ENCODE peak calls at places on chromosome 21, in six cellular contexts. B is Right ventricle myocardium superior, K is NCI-H2081, V is fibroblast of villous mesenchyme, G is AG04450, C is Kasumi-1. L is an unnamed sample.

GRCh38 chr21:16551101-16551695 is 821.4 kb downstream of the USP25 start:
- DNase-seq in G (no peak), K (no peak), C (no peak), V (no peak), B (no peak), L (no peak)

GRCh38 chr21:16279658-16280581 is 550.1 kb downstream of the USP25 start:
- DNase-seq in C (no peak), G (peak; percentile 3), K (no peak), V (peak; percentile 58), B (peak; percentile 55), L (no peak)

GRCh38 chr21:45388011-45388521 is 16.9 kb upstream of the COL18A1 start:
- DNase-seq in V (no peak), K (no peak), B (peak; percentile 44), G (no peak), C (no peak), L (no peak)

GRCh38 chr21:38263493-38263892 is 6.7 kb downstream of the KCNJ15 start:
- DNase-seq in K (no peak), V (no peak), C (no peak), B (no peak), G (no peak), L (no peak)

GRCh38 chr21:26157842-26158241 is 12.7 kb downstream of the APP start:
- DNase-seq in V (no peak), G (no peak), C (no peak), B (no peak), K (no peak), L (no peak)

GRCh38 chr21:35674895-35675470 is 385.3 kb downstream of the SETD4 start:
- DNase-seq in K (no peak), C (no peak), G (no peak), V (peak; percentile 11), B (no peak), L (no peak)

GRCh38 chr21:46498335-46499050 is 39.8 kb downstream of the DIP2A start:
- DNase-seq in G (no peak), B (no peak), V (no peak), C (no peak), K (no peak), L (peak; percentile 82)

GRCh38 chr21:45418301-45419071 is 13.5 kb downstream of the COL18A1 start:
- DNase-seq in B (peak; percentile 36), C (no peak), V (no peak), K (no peak), G (no peak), L (no peak)

GRCh38 chr21:29121759-29122158 is 8.7 kb upstream of the MAP3K7CL start:
- DNase-seq in K (no peak), C (no peak), G (no peak), V (no peak), B (no peak), L (no peak)

GRCh38 chr21:36699546-36700294 is 805 bp downstream of the SIM2 start:
- DNase-seq in C (no peak), B (no peak), V (no peak), K (no peak), G (no peak), L (no peak)

GRCh38 chr21:8991968-8992621 is 1529.3 kb upstream of the TPTE start:
- DNase-seq in K (no peak), C (no peak), B (no peak), G (no peak), V (peak; percentile 79), L (no peak)

GRCh38 chr21:41973861-41974751 is 20.3 kb upstream of the C2CD2 start:
- DNase-seq in K (no peak), B (peak; percentile 66), V (peak; percentile 15), G (no peak), C (no peak), L (no peak)

GRCh38 chr21:44415073-44416025 is 40.0 kb upstream of the LRRC3 start:
- DNase-seq in K (no peak), C (no peak), B (peak; percentile 22), G (no peak), V (no peak), L (no peak)

GRCh38 chr21:43333301-43334062 is 93.4 kb downstream of the SIK1 start:
- DNase-seq in K (no peak), C (peak; percentile 3), B (no peak), V (peak; percentile 89), G (peak; percentile 80), L (peak; percentile 91)

GRCh38 chr21:44805226-44805625 is 3.6 kb upstream of the UBE2G2 start:
- DNase-seq in C (no peak), V (no peak), K (no peak), G (no peak), B (no peak), L (no peak)

GRCh38 chr21:45529785-45530422 is 12.3 kb downstream of the SLC19A1 start:
- DNase-seq in K (no peak), B (peak; percentile 13), V (no peak), C (no peak), G (no peak), L (no peak)

GRCh38 chr21:44400791-44401385 is 47.5 kb downstream of the TRPM2 start:
- DNase-seq in B (no peak), K (no peak), C (no peak), G (no peak), V (no peak), L (no peak)

GRCh38 chr21:38267991-38268858 is 11.4 kb downstream of the KCNJ15 start:
- DNase-seq in V (peak; percentile 67), B (no peak), G (no peak), K (no peak), C (no peak), L (no peak)

GRCh38 chr21:42523211-42523610 is 9.6 kb downstream of the SLC37A1 start:
- DNase-seq in G (no peak), V (no peak), K (no peak), C (no peak), B (no peak), L (no peak)

GRCh38 chr21:36543924-36544323 is 64.0 kb upstream of the CLDN14 start:
- DNase-seq in G (no peak), V (no peak), C (no peak), K (no peak), B (no peak), L (no peak)

GRCh38 chr21:25005388-25005787 is 601.9 kb downstream of the MRPL39 start:
- DNase-seq in C (peak; percentile 90), B (no peak), V (peak; percentile 1), G (no peak), K (no peak), L (no peak)

L was measured in H54.